ENCODE peak calls at places on chromosomes 13 and 19, in nine cellular contexts. One of them, this sample, is unnamed.

GRCh38 chr13:114146629-114147028 is 14.2 kb upstream of the RASA3 start:
- DNase-seq in stromal cell of bone marrow: no peak
- DNase-seq in stimulated activated CD4-positive, alpha-beta T cell treated with anti-CD3 and anti-CD28 coated beads, Interleukin-1b, Interleukin-23, amount 100 ng/mL, for 4 hours: no peak
- DNase-seq in CD4-positive, CD25-positive, alpha-beta regulatory T cell: no peak
- DNase-seq in NCI-H1092: no peak
- DNase-seq in NB4: no peak
- DNase-seq in HEK293T: peak; percentile 26
- DNase-seq in CMK: no peak
- DNase-seq in tibial artery: no peak
- DNase-seq in this sample: no peak

GRCh38 chr13:44902793-44903192 is 86.5 kb downstream of the NUFIP1 start:
- DNase-seq in stromal cell of bone marrow: no peak
- DNase-seq in stimulated activated CD4-positive, alpha-beta T cell treated with anti-CD3 and anti-CD28 coated beads, Interleukin-1b, Interleukin-23, amount 100 ng/mL, for 4 hours: no peak
- DNase-seq in CD4-positive, CD25-positive, alpha-beta regulatory T cell: no peak
- DNase-seq in NCI-H1092: no peak
- DNase-seq in NB4: no peak
- DNase-seq in HEK293T: no peak
- DNase-seq in CMK: no peak
- DNase-seq in tibial artery: no peak
- DNase-seq in this sample: no peak

GRCh38 chr13:97492257-97492656 is 58.3 kb downstream of the RAP2A start:
- DNase-seq in stromal cell of bone marrow: no peak
- DNase-seq in stimulated activated CD4-positive, alpha-beta T cell treated with anti-CD3 and anti-CD28 coated beads, Interleukin-1b, Interleukin-23, amount 100 ng/mL, for 4 hours: no peak
- DNase-seq in CD4-positive, CD25-positive, alpha-beta regulatory T cell: no peak
- DNase-seq in NCI-H1092: no peak
- DNase-seq in NB4: no peak
- DNase-seq in HEK293T: no peak
- DNase-seq in CMK: no peak
- DNase-seq in tibial artery: no peak
- DNase-seq in this sample: no peak

GRCh38 chr19:23957660-23958281 is 43.1 kb downstream of the ZNF726 start:
- DNase-seq in stromal cell of bone marrow: peak; percentile 45
- DNase-seq in stimulated activated CD4-positive, alpha-beta T cell treated with anti-CD3 and anti-CD28 coated beads, Interleukin-1b, Interleukin-23, amount 100 ng/mL, for 4 hours: no peak
- DNase-seq in CD4-positive, CD25-positive, alpha-beta regulatory T cell: no peak
- DNase-seq in NCI-H1092: no peak
- DNase-seq in NB4: no peak
- DNase-seq in HEK293T: no peak
- DNase-seq in CMK: no peak
- DNase-seq in tibial artery: no peak
- DNase-seq in this sample: no peak

GRCh38 chr19:42421591-42422031 is 5.6 kb downstream of the LIPE start:
- DNase-seq in stromal cell of bone marrow: no peak
- DNase-seq in stimulated activated CD4-positive, alpha-beta T cell treated with anti-CD3 and anti-CD28 coated beads, Interleukin-1b, Interleukin-23, amount 100 ng/mL, for 4 hours: no peak
- DNase-seq in CD4-positive, CD25-positive, alpha-beta regulatory T cell: no peak
- DNase-seq in NCI-H1092: no peak
- DNase-seq in NB4: no peak
- DNase-seq in HEK293T: no peak
- DNase-seq in CMK: no peak
- DNase-seq in tibial artery: no peak
- DNase-seq in this sample: no peak

GRCh38 chr19:41641879-41642485 is 15.1 kb upstream of the CEACAM4 start:
- DNase-seq in stromal cell of bone marrow: peak; percentile 30
- DNase-seq in stimulated activated CD4-positive, alpha-beta T cell treated with anti-CD3 and anti-CD28 coated beads, Interleukin-1b, Interleukin-23, amount 100 ng/mL, for 4 hours: peak; percentile 74
- DNase-seq in CD4-positive, CD25-positive, alpha-beta regulatory T cell: peak; percentile 76
- DNase-seq in NCI-H1092: peak; percentile 54
- DNase-seq in NB4: peak; percentile 56
- DNase-seq in HEK293T: peak; percentile 76
- DNase-seq in CMK: peak; percentile 44
- DNase-seq in tibial artery: peak; percentile 53
- DNase-seq in this sample: no peak

GRCh38 chr19:9891609-9892373 is 44.5 kb downstream of the OLFM2 start:
- DNase-seq in stromal cell of bone marrow: no peak
- DNase-seq in stimulated activated CD4-positive, alpha-beta T cell treated with anti-CD3 and anti-CD28 coated beads, Interleukin-1b, Interleukin-23, amount 100 ng/mL, for 4 hours: no peak
- DNase-seq in CD4-positive, CD25-positive, alpha-beta regulatory T cell: no peak
- DNase-seq in NCI-H1092: no peak
- DNase-seq in NB4: no peak
- DNase-seq in HEK293T: no peak
- DNase-seq in CMK: no peak
- DNase-seq in tibial artery: no peak
- DNase-seq in this sample: no peak

GRCh38 chr13:80235131-80235530 is 105.8 kb downstream of the SPRY2 start:
- DNase-seq in stromal cell of bone marrow: no peak
- DNase-seq in stimulated activated CD4-positive, alpha-beta T cell treated with anti-CD3 and anti-CD28 coated beads, Interleukin-1b, Interleukin-23, amount 100 ng/mL, for 4 hours: no peak
- DNase-seq in CD4-positive, CD25-positive, alpha-beta regulatory T cell: no peak
- DNase-seq in NCI-H1092: no peak
- DNase-seq in NB4: peak; percentile 77
- DNase-seq in HEK293T: no peak
- DNase-seq in CMK: no peak
- DNase-seq in tibial artery: no peak
- DNase-seq in this sample: no peak

GRCh38 chr13:37409756-37410155 is 188.8 kb downstream of the POSTN start:
- DNase-seq in stromal cell of bone marrow: no peak
- DNase-seq in stimulated activated CD4-positive, alpha-beta T cell treated with anti-CD3 and anti-CD28 coated beads, Interleukin-1b, Interleukin-23, amount 100 ng/mL, for 4 hours: no peak
- DNase-seq in CD4-positive, CD25-positive, alpha-beta regulatory T cell: no peak
- DNase-seq in NCI-H1092: no peak
- DNase-seq in NB4: no peak
- DNase-seq in HEK293T: no peak
- DNase-seq in CMK: no peak
- DNase-seq in tibial artery: no peak
- DNase-seq in this sample: no peak

GRCh38 chr19:5075603-5076002 is 106.7 kb downstream of the KDM4B start:
- DNase-seq in stromal cell of bone marrow: no peak
- DNase-seq in stimulated activated CD4-positive, alpha-beta T cell treated with anti-CD3 and anti-CD28 coated beads, Interleukin-1b, Interleukin-23, amount 100 ng/mL, for 4 hours: no peak
- DNase-seq in CD4-positive, CD25-positive, alpha-beta regulatory T cell: no peak
- DNase-seq in NCI-H1092: no peak
- DNase-seq in NB4: peak; percentile 78
- DNase-seq in HEK293T: no peak
- DNase-seq in CMK: no peak
- DNase-seq in tibial artery: no peak
- DNase-seq in this sample: no peak

GRCh38 chr13:64075543-64076271 is 2660.1 kb upstream of the PCDH20 start:
- DNase-seq in stromal cell of bone marrow: no peak
- DNase-seq in stimulated activated CD4-positive, alpha-beta T cell treated with anti-CD3 and anti-CD28 coated beads, Interleukin-1b, Interleukin-23, amount 100 ng/mL, for 4 hours: no peak
- DNase-seq in CD4-positive, CD25-positive, alpha-beta regulatory T cell: no peak
- DNase-seq in NCI-H1092: no peak
- DNase-seq in NB4: no peak
- DNase-seq in HEK293T: no peak
- DNase-seq in CMK: peak; percentile 39
- DNase-seq in tibial artery: no peak
- DNase-seq in this sample: no peak

GRCh38 chr13:86002921-86003488 is 203.8 kb upstream of the SLITRK6 start:
- DNase-seq in stromal cell of bone marrow: no peak
- DNase-seq in stimulated activated CD4-positive, alpha-beta T cell treated with anti-CD3 and anti-CD28 coated beads, Interleukin-1b, Interleukin-23, amount 100 ng/mL, for 4 hours: no peak
- DNase-seq in CD4-positive, CD25-positive, alpha-beta regulatory T cell: no peak
- DNase-seq in NCI-H1092: peak; percentile 42
- DNase-seq in NB4: no peak
- DNase-seq in HEK293T: no peak
- DNase-seq in CMK: no peak
- DNase-seq in tibial artery: no peak
- DNase-seq in this sample: no peak

GRCh38 chr19:3454656-3455392 is 25.5 kb downstream of the SMIM24 start:
- DNase-seq in stromal cell of bone marrow: no peak
- DNase-seq in stimulated activated CD4-positive, alpha-beta T cell treated with anti-CD3 and anti-CD28 coated beads, Interleukin-1b, Interleukin-23, amount 100 ng/mL, for 4 hours: no peak
- DNase-seq in CD4-positive, CD25-positive, alpha-beta regulatory T cell: no peak
- DNase-seq in NCI-H1092: no peak
- DNase-seq in NB4: no peak
- DNase-seq in HEK293T: no peak
- DNase-seq in CMK: no peak
- DNase-seq in tibial artery: no peak
- DNase-seq in this sample: no peak

GRCh38 chr19:16104722-16105121 is 7.0 kb upstream of the RAB8A start:
- DNase-seq in stromal cell of bone marrow: no peak
- DNase-seq in stimulated activated CD4-positive, alpha-beta T cell treated with anti-CD3 and anti-CD28 coated beads, Interleukin-1b, Interleukin-23, amount 100 ng/mL, for 4 hours: no peak
- DNase-seq in CD4-positive, CD25-positive, alpha-beta regulatory T cell: no peak
- DNase-seq in NCI-H1092: no peak
- DNase-seq in NB4: no peak
- DNase-seq in HEK293T: no peak
- DNase-seq in CMK: no peak
- DNase-seq in tibial artery: no peak
- DNase-seq in this sample: no peak

GRCh38 chr19:54439174-54439851 is 9.7 kb upstream of the LENG8 start:
- DNase-seq in stromal cell of bone marrow: no peak
- DNase-seq in stimulated activated CD4-positive, alpha-beta T cell treated with anti-CD3 and anti-CD28 coated beads, Interleukin-1b, Interleukin-23, amount 100 ng/mL, for 4 hours: no peak
- DNase-seq in CD4-positive, CD25-positive, alpha-beta regulatory T cell: no peak
- DNase-seq in NCI-H1092: no peak
- DNase-seq in NB4: peak; percentile 55
- DNase-seq in HEK293T: peak; percentile 61
- DNase-seq in CMK: no peak
- DNase-seq in tibial artery: no peak
- DNase-seq in this sample: no peak

GRCh38 chr19:39949026-39949747 is 14.8 kb upstream of the FCGBP start:
- DNase-seq in stromal cell of bone marrow: no peak
- DNase-seq in stimulated activated CD4-positive, alpha-beta T cell treated with anti-CD3 and anti-CD28 coated beads, Interleukin-1b, Interleukin-23, amount 100 ng/mL, for 4 hours: no peak
- DNase-seq in CD4-positive, CD25-positive, alpha-beta regulatory T cell: no peak
- DNase-seq in NCI-H1092: no peak
- DNase-seq in NB4: no peak
- DNase-seq in HEK293T: no peak
- DNase-seq in CMK: no peak
- DNase-seq in tibial artery: no peak
- DNase-seq in this sample: no peak

GRCh38 chr13:30985637-30986205 is 53.3 kb downstream of the TEX26 start:
- DNase-seq in stromal cell of bone marrow: peak; percentile 14
- DNase-seq in stimulated activated CD4-positive, alpha-beta T cell treated with anti-CD3 and anti-CD28 coated beads, Interleukin-1b, Interleukin-23, amount 100 ng/mL, for 4 hours: no peak
- DNase-seq in CD4-positive, CD25-positive, alpha-beta regulatory T cell: no peak
- DNase-seq in NCI-H1092: no peak
- DNase-seq in NB4: no peak
- DNase-seq in HEK293T: no peak
- DNase-seq in CMK: no peak
- DNase-seq in tibial artery: no peak
- DNase-seq in this sample: no peak

GRCh38 chr13:67224148-67224846 is 5.8 kb downstream of the PCDH9 start:
- DNase-seq in stromal cell of bone marrow: peak; percentile 54
- DNase-seq in stimulated activated CD4-positive, alpha-beta T cell treated with anti-CD3 and anti-CD28 coated beads, Interleukin-1b, Interleukin-23, amount 100 ng/mL, for 4 hours: peak; percentile 38
- DNase-seq in CD4-positive, CD25-positive, alpha-beta regulatory T cell: peak; percentile 39
- DNase-seq in NCI-H1092: peak; percentile 69
- DNase-seq in NB4: peak; percentile 72
- DNase-seq in HEK293T: peak; percentile 93
- DNase-seq in CMK: peak; percentile 82
- DNase-seq in tibial artery: peak; percentile 74
- DNase-seq in this sample: no peak

GRCh38 chr19:40236366-40236765 is 9.9 kb upstream of the CCNP start:
- DNase-seq in stromal cell of bone marrow: no peak
- DNase-seq in stimulated activated CD4-positive, alpha-beta T cell treated with anti-CD3 and anti-CD28 coated beads, Interleukin-1b, Interleukin-23, amount 100 ng/mL, for 4 hours: no peak
- DNase-seq in CD4-positive, CD25-positive, alpha-beta regulatory T cell: no peak
- DNase-seq in NCI-H1092: no peak
- DNase-seq in NB4: no peak
- DNase-seq in HEK293T: no peak
- DNase-seq in CMK: no peak
- DNase-seq in tibial artery: no peak
- DNase-seq in this sample: no peak

GRCh38 chr13:106099765-106100164 is 435.7 kb downstream of the EFNB2 start:
- DNase-seq in stromal cell of bone marrow: no peak
- DNase-seq in stimulated activated CD4-positive, alpha-beta T cell treated with anti-CD3 and anti-CD28 coated beads, Interleukin-1b, Interleukin-23, amount 100 ng/mL, for 4 hours: no peak
- DNase-seq in CD4-positive, CD25-positive, alpha-beta regulatory T cell: no peak
- DNase-seq in NCI-H1092: no peak
- DNase-seq in NB4: no peak
- DNase-seq in HEK293T: no peak
- DNase-seq in CMK: no peak
- DNase-seq in tibial artery: no peak
- DNase-seq in this sample: no peak

GRCh38 chr19:4705413-4706131 is 18.1 kb downstream of the DPP9 start:
- DNase-seq in stromal cell of bone marrow: no peak
- DNase-seq in stimulated activated CD4-positive, alpha-beta T cell treated with anti-CD3 and anti-CD28 coated beads, Interleukin-1b, Interleukin-23, amount 100 ng/mL, for 4 hours: no peak
- DNase-seq in CD4-positive, CD25-positive, alpha-beta regulatory T cell: no peak
- DNase-seq in NCI-H1092: no peak
- DNase-seq in NB4: no peak
- DNase-seq in HEK293T: no peak
- DNase-seq in CMK: no peak
- DNase-seq in tibial artery: no peak
- DNase-seq in this sample: no peak

GRCh38 chr13:85693889-85694511 is 105.2 kb downstream of the SLITRK6 start:
- DNase-seq in stromal cell of bone marrow: no peak
- DNase-seq in stimulated activated CD4-positive, alpha-beta T cell treated with anti-CD3 and anti-CD28 coated beads, Interleukin-1b, Interleukin-23, amount 100 ng/mL, for 4 hours: no peak
- DNase-seq in CD4-positive, CD25-positive, alpha-beta regulatory T cell: no peak
- DNase-seq in NCI-H1092: no peak
- DNase-seq in NB4: peak; percentile 4
- DNase-seq in HEK293T: peak; percentile 53
- DNase-seq in CMK: peak; percentile 80
- DNase-seq in tibial artery: no peak
- DNase-seq in this sample: no peak

GRCh38 chr19:16897572-16898056 is 8.8 kb downstream of the F2RL3 start:
- DNase-seq in stromal cell of bone marrow: no peak
- DNase-seq in stimulated activated CD4-positive, alpha-beta T cell treated with anti-CD3 and anti-CD28 coated beads, Interleukin-1b, Interleukin-23, amount 100 ng/mL, for 4 hours: no peak
- DNase-seq in CD4-positive, CD25-positive, alpha-beta regulatory T cell: no peak
- DNase-seq in NCI-H1092: no peak
- DNase-seq in NB4: no peak
- DNase-seq in HEK293T: no peak
- DNase-seq in CMK: no peak
- DNase-seq in tibial artery: no peak
- DNase-seq in this sample: no peak

GRCh38 chr13:26534036-26534726 is 23.3 kb upstream of the WASF3 start:
- DNase-seq in stromal cell of bone marrow: no peak
- DNase-seq in stimulated activated CD4-positive, alpha-beta T cell treated with anti-CD3 and anti-CD28 coated beads, Interleukin-1b, Interleukin-23, amount 100 ng/mL, for 4 hours: no peak
- DNase-seq in CD4-positive, CD25-positive, alpha-beta regulatory T cell: no peak
- DNase-seq in NCI-H1092: no peak
- DNase-seq in NB4: no peak
- DNase-seq in HEK293T: no peak
- DNase-seq in CMK: no peak
- DNase-seq in tibial artery: no peak
- DNase-seq in this sample: no peak

GRCh38 chr19:13748169-13748884 is 16.0 kb upstream of the MRI1 start:
- DNase-seq in stromal cell of bone marrow: peak; percentile 43
- DNase-seq in stimulated activated CD4-positive, alpha-beta T cell treated with anti-CD3 and anti-CD28 coated beads, Interleukin-1b, Interleukin-23, amount 100 ng/mL, for 4 hours: no peak
- DNase-seq in CD4-positive, CD25-positive, alpha-beta regulatory T cell: no peak
- DNase-seq in NCI-H1092: no peak
- DNase-seq in NB4: no peak
- DNase-seq in HEK293T: no peak
- DNase-seq in CMK: no peak
- DNase-seq in tibial artery: no peak
- DNase-seq in this sample: no peak

GRCh38 chr13:32902898-32903297 is 113.3 kb upstream of the KL start:
- DNase-seq in stromal cell of bone marrow: peak; percentile 44
- DNase-seq in stimulated activated CD4-positive, alpha-beta T cell treated with anti-CD3 and anti-CD28 coated beads, Interleukin-1b, Interleukin-23, amount 100 ng/mL, for 4 hours: no peak
- DNase-seq in CD4-positive, CD25-positive, alpha-beta regulatory T cell: no peak
- DNase-seq in NCI-H1092: no peak
- DNase-seq in NB4: no peak
- DNase-seq in HEK293T: no peak
- DNase-seq in CMK: no peak
- DNase-seq in tibial artery: peak; percentile 81
- DNase-seq in this sample: no peak

GRCh38 chr13:100338265-100338664 is 249.4 kb downstream of the PCCA start:
- DNase-seq in stromal cell of bone marrow: no peak
- DNase-seq in stimulated activated CD4-positive, alpha-beta T cell treated with anti-CD3 and anti-CD28 coated beads, Interleukin-1b, Interleukin-23, amount 100 ng/mL, for 4 hours: no peak
- DNase-seq in CD4-positive, CD25-positive, alpha-beta regulatory T cell: no peak
- DNase-seq in NCI-H1092: no peak
- DNase-seq in NB4: no peak
- DNase-seq in HEK293T: no peak
- DNase-seq in CMK: no peak
- DNase-seq in tibial artery: no peak
- DNase-seq in this sample: no peak

GRCh38 chr19:45356760-45357444 is 13.5 kb downstream of the ERCC2 start:
- DNase-seq in stromal cell of bone marrow: no peak
- DNase-seq in stimulated activated CD4-positive, alpha-beta T cell treated with anti-CD3 and anti-CD28 coated beads, Interleukin-1b, Interleukin-23, amount 100 ng/mL, for 4 hours: no peak
- DNase-seq in CD4-positive, CD25-positive, alpha-beta regulatory T cell: no peak
- DNase-seq in NCI-H1092: no peak
- DNase-seq in NB4: no peak
- DNase-seq in HEK293T: no peak
- DNase-seq in CMK: no peak
- DNase-seq in tibial artery: no peak
- DNase-seq in this sample: no peak

GRCh38 chr19:47540748-47541147 is 25.9 kb upstream of the NAPA start:
- DNase-seq in stromal cell of bone marrow: peak; percentile 32
- DNase-seq in stimulated activated CD4-positive, alpha-beta T cell treated with anti-CD3 and anti-CD28 coated beads, Interleukin-1b, Interleukin-23, amount 100 ng/mL, for 4 hours: no peak
- DNase-seq in CD4-positive, CD25-positive, alpha-beta regulatory T cell: no peak
- DNase-seq in NCI-H1092: no peak
- DNase-seq in NB4: no peak
- DNase-seq in HEK293T: peak; percentile 55
- DNase-seq in CMK: no peak
- DNase-seq in tibial artery: no peak
- DNase-seq in this sample: no peak

GRCh38 chr19:33982706-33983105 is 186.0 kb downstream of the KCTD15 start:
- DNase-seq in stromal cell of bone marrow: no peak
- DNase-seq in stimulated activated CD4-positive, alpha-beta T cell treated with anti-CD3 and anti-CD28 coated beads, Interleukin-1b, Interleukin-23, amount 100 ng/mL, for 4 hours: no peak
- DNase-seq in CD4-positive, CD25-positive, alpha-beta regulatory T cell: no peak
- DNase-seq in NCI-H1092: no peak
- DNase-seq in NB4: no peak
- DNase-seq in HEK293T: no peak
- DNase-seq in CMK: no peak
- DNase-seq in tibial artery: no peak
- DNase-seq in this sample: no peak

GRCh38 chr13:49995535-49996165 is 1.2 kb upstream of the TRIM13 start:
- DNase-seq in stromal cell of bone marrow: no peak
- DNase-seq in stimulated activated CD4-positive, alpha-beta T cell treated with anti-CD3 and anti-CD28 coated beads, Interleukin-1b, Interleukin-23, amount 100 ng/mL, for 4 hours: no peak
- DNase-seq in CD4-positive, CD25-positive, alpha-beta regulatory T cell: no peak
- DNase-seq in NCI-H1092: no peak
- DNase-seq in NB4: peak; percentile 84
- DNase-seq in HEK293T: no peak
- DNase-seq in CMK: no peak
- DNase-seq in tibial artery: no peak
- DNase-seq in this sample: no peak